ENCODE peak calls at places on chromosomes 13 and 19, in six cellular contexts. Y is NCI-H2171; X is SW480; B is activated CD8-positive, alpha-beta memory T cell treated with anti-CD3 and anti-CD28 coated beads for 48 hours; V is EL; U is frontal cortex. K is an unnamed sample.
A peak's percentile ranks its signal among the peaks of the same experiment; 100 is the strongest.

GRCh38 chr13:72782717-72783116 is 784 bp downstream of the PIBF1 start:
- DNase-seq in Y (no peak), X (peak; percentile 12), B (no peak), V (peak; percentile 18), U (no peak), K (no peak)

GRCh38 chr19:42762782-42763181 is 2.7 kb downstream of the PSG8 start:
- DNase-seq in Y (no peak), X (no peak), B (no peak), V (peak; percentile 58), U (no peak), K (no peak)

GRCh38 chr19:46992699-46993535 is 26.7 kb upstream of the NPAS1 start:
- DNase-seq in Y (no peak), X (no peak), B (no peak), V (no peak), U (no peak), K (no peak)

GRCh38 chr19:17797397-17798201 is 2.7 kb downstream of the B3GNT3 start:
- DNase-seq in Y (no peak), X (peak; percentile 97), B (no peak), V (peak; percentile 75), U (no peak), K (peak; percentile 78)

GRCh38 chr13:44601596-44601995 is 25.5 kb upstream of the TSC22D1 start:
- DNase-seq in Y (no peak), X (no peak), B (no peak), V (no peak), U (no peak), K (no peak)

GRCh38 chr13:31476266-31476665 is 263.1 kb upstream of the RXFP2 start:
- DNase-seq in Y (no peak), X (no peak), B (no peak), V (peak; percentile 77), U (no peak), K (no peak)

GRCh38 chr19:13644648-13645047 is 119.7 kb upstream of the MRI1 start:
- DNase-seq in Y (no peak), X (no peak), B (no peak), V (no peak), U (no peak), K (no peak)

GRCh38 chr19:40719414-40719894 is 2.5 kb downstream of the ITPKC start:
- DNase-seq in Y (no peak), X (no peak), B (no peak), V (no peak), U (no peak), K (no peak)

GRCh38 chr13:30341815-30342570 is 34.6 kb upstream of the KATNAL1 start:
- DNase-seq in Y (no peak), X (no peak), B (no peak), V (peak; percentile 93), U (peak; percentile 19), K (no peak)

GRCh38 chr19:35046461-35046860 is 4.9 kb downstream of the HPN start:
- DNase-seq in Y (no peak), X (no peak), B (no peak), V (no peak), U (no peak), K (no peak)

GRCh38 chr19:9040131-9040530 is 29.9 kb upstream of the MUC16 start:
- DNase-seq in Y (no peak), X (no peak), B (no peak), V (no peak), U (no peak), K (no peak)

GRCh38 chr19:18995804-18996241 is 37.5 kb downstream of the SUGP2 start:
- DNase-seq in Y (peak; percentile 7), X (peak; percentile 78), B (no peak), V (peak; percentile 85), U (peak; percentile 61), K (peak; percentile 91)

GRCh38 chr19:45099465-45100201 is 6.7 kb downstream of the PPP1R37 start:
- DNase-seq in Y (no peak), X (no peak), B (no peak), V (no peak), U (no peak), K (no peak)

GRCh38 chr13:72556945-72557344 is 170.5 kb downstream of the MZT1 start:
- DNase-seq in Y (no peak), X (no peak), B (no peak), V (no peak), U (no peak), K (no peak)

GRCh38 chr13:50584856-50585580 is 258.5 kb downstream of the DLEU7 start:
- DNase-seq in Y (no peak), X (no peak), B (no peak), V (no peak), U (no peak), K (no peak)

GRCh38 chr19:11766597-11767591 is at the start of gene ZNF441:
- DNase-seq in Y (peak; percentile 48), X (peak; percentile 98), B (peak; percentile 92), V (peak; percentile 96), U (peak; percentile 87), K (peak; percentile 50)

GRCh38 chr13:88817560-88817959 is 1146.4 kb downstream of the SLITRK5 start:
- DNase-seq in Y (no peak), X (no peak), B (no peak), V (no peak), U (no peak), K (no peak)

GRCh38 chr13:92510416-92510815 is 716.2 kb upstream of the GPC6 start:
- DNase-seq in Y (no peak), X (no peak), B (no peak), V (peak; percentile 0), U (no peak), K (no peak)

GRCh38 chr19:3849092-3849491 is 19.7 kb downstream of the ZFR2 start:
- DNase-seq in Y (no peak), X (peak; percentile 60), B (peak; percentile 17), V (peak; percentile 45), U (no peak), K (peak; percentile 79)

GRCh38 chr19:51342631-51343569 is 961 bp upstream of the VSIG10L start:
- DNase-seq in Y (no peak), X (no peak), B (no peak), V (no peak), U (no peak), K (no peak)

GRCh38 chr13:44484562-44485164 is 91.5 kb downstream of the TSC22D1 start:
- DNase-seq in Y (no peak), X (no peak), B (no peak), V (no peak), U (no peak), K (no peak)

GRCh38 chr13:42495256-42495655 is 78.7 kb upstream of the TNFSF11 start:
- DNase-seq in Y (no peak), X (no peak), B (no peak), V (no peak), U (no peak), K (no peak)

GRCh38 chr13:93246069-93246468 is 19.5 kb downstream of the GPC6 start:
- DNase-seq in Y (no peak), X (no peak), B (no peak), V (no peak), U (no peak), K (no peak)

GRCh38 chr19:40815223-40815622 is 16.2 kb downstream of the EGLN2 start:
- DNase-seq in Y (no peak), X (no peak), B (no peak), V (no peak), U (no peak), K (no peak)

K was measured in 8988T.